ENCODE peak calls at places on chromosomes 16 and 17, in six cellular contexts. U, A, R, P, L and T are unnamed samples.

GRCh38 chr16:72921620-72922019 is 126.3 kb downstream of the ZFHX3 start:
- DNase-seq in U (peak), A (no peak), R (no peak), P (peak), L (no peak), T (peak)

GRCh38 chr17:66126231-66126630 is 65.7 kb downstream of the CEP112 start:
- DNase-seq in U (peak), A (no peak), R (no peak), P (no peak), L (no peak), T (peak)

GRCh38 chr16:85767569-85767968 is 16.7 kb upstream of the C16orf74 start:
- DNase-seq in U (peak), A (no peak), R (no peak), P (no peak), L (no peak), T (peak)

GRCh38 chr17:68794636-68795503 is 160.3 kb downstream of the ABCA8 start:
- DNase-seq in U (peak), A (no peak), R (no peak), P (peak), L (no peak), T (peak)

GRCh38 chr16:29694384-29695195 is 15.6 kb downstream of the QPRT start:
- DNase-seq in U (no peak), A (no peak), R (no peak), P (peak), L (no peak), T (no peak)

GRCh38 chr17:14474591-14474990 is 173.7 kb downstream of the HS3ST3B1 start:
- DNase-seq in U (no peak), A (no peak), R (no peak), P (no peak), L (no peak), T (no peak)

GRCh38 chr17:7380321-7380720 is 568 bp upstream of the TNK1 start:
- DNase-seq in U (peak), A (peak), R (peak), P (peak), L (peak), T (peak)

GRCh38 chr17:31096106-31096436 is 1.3 kb downstream of the NF1 start:
- DNase-seq in U (no peak), A (no peak), R (no peak), P (no peak), L (no peak), T (peak)

GRCh38 chr16:77387810-77388209 is 47.0 kb downstream of the ADAMTS18 start:
- DNase-seq in U (no peak), A (no peak), R (no peak), P (no peak), L (no peak), T (no peak)

GRCh38 chr17:76495663-76496400 is 5.4 kb downstream of the RHBDF2 start:
- DNase-seq in U (no peak), A (no peak), R (no peak), P (no peak), L (no peak), T (no peak)

GRCh38 chr17:688100-688989 is 26.3 kb downstream of the VPS53 start:
- DNase-seq in U (peak), A (no peak), R (no peak), P (no peak), L (no peak), T (peak)

GRCh38 chr17:43750154-43750553 is 8.4 kb downstream of the SOST start:
- DNase-seq in U (no peak), A (no peak), R (no peak), P (no peak), L (no peak), T (no peak)

GRCh38 chr17:63675607-63676539 is 24.1 kb downstream of the LIMD2 start:
- DNase-seq in U (peak), A (peak), R (peak), P (peak), L (peak), T (peak)

GRCh38 chr16:12917653-12918052 is 16.3 kb downstream of the SHISA9 start:
- DNase-seq in U (peak), A (no peak), R (no peak), P (no peak), L (no peak), T (no peak)

GRCh38 chr17:40726919-40727318 is 23.4 kb upstream of the KRT24 start:
- DNase-seq in U (no peak), A (no peak), R (no peak), P (no peak), L (no peak), T (peak)

GRCh38 chr16:49918257-49918656 is 62.3 kb upstream of the ZNF423 start:
- DNase-seq in U (no peak), A (no peak), R (no peak), P (no peak), L (no peak), T (no peak)

GRCh38 chr16:15523092-15523541 is 88.7 kb downstream of the BMERB1 start:
- DNase-seq in U (no peak), A (peak), R (no peak), P (peak), L (no peak), T (no peak)

GRCh38 chr16:4869147-4869790 is 22.0 kb downstream of the UBN1 start:
- DNase-seq in U (no peak), A (peak), R (peak), P (no peak), L (no peak), T (no peak)

GRCh38 chr16:68073902-68074760 is 11.0 kb upstream of the NFATC3 start:
- DNase-seq in U (no peak), A (peak), R (no peak), P (no peak), L (no peak), T (no peak)

GRCh38 chr16:52634101-52634500 is 87.2 kb upstream of the TOX3 start:
- DNase-seq in U (no peak), A (no peak), R (no peak), P (no peak), L (no peak), T (no peak)

GRCh38 chr17:40316571-40317344 is 7.8 kb downstream of the RARA start:
- DNase-seq in U (peak), A (peak), R (peak), P (no peak), L (peak), T (peak)

GRCh38 chr17:76726766-76727718 is at the start of gene METTL23:
- DNase-seq in U (peak), A (peak), R (peak), P (peak), L (peak), T (peak)

GRCh38 chr16:2765462-2766404 is 11.3 kb downstream of the ELOB start:
- DNase-seq in U (no peak), A (no peak), R (no peak), P (no peak), L (no peak), T (no peak)

GRCh38 chr17:28497931-28498330 is 8.2 kb upstream of the FOXN1 start:
- DNase-seq in U (no peak), A (no peak), R (peak), P (no peak), L (no peak), T (no peak)

GRCh38 chr16:85473909-85474640 is 139.0 kb upstream of the GSE1 start:
- DNase-seq in U (peak), A (no peak), R (no peak), P (no peak), L (no peak), T (no peak)

GRCh38 chr16:50600582-50601283 is 52.5 kb downstream of the NKD1 start:
- DNase-seq in U (peak), A (no peak), R (no peak), P (no peak), L (no peak), T (no peak)

GRCh38 chr17:78128616-78129384 is at the start of gene TMC6:
- DNase-seq in U (no peak), A (peak), R (peak), P (no peak), L (peak), T (no peak)
- H3K4me3 ChIP-seq in U (peak), A (peak), R (peak), P (peak), L (peak), T (peak)

GRCh38 chr16:70694088-70694487 is 8.2 kb upstream of the MTSS2 start:
- DNase-seq in U (peak), A (no peak), R (no peak), P (no peak), L (no peak), T (peak)

GRCh38 chr16:70694517-70695218 is 8.8 kb upstream of the MTSS2 start:
- DNase-seq in U (no peak), A (no peak), R (no peak), P (no peak), L (no peak), T (no peak)

GRCh38 chr16:70692130-70692470 is 6.2 kb upstream of the MTSS2 start:
- DNase-seq in U (no peak), A (no peak), R (no peak), P (no peak), L (no peak), T (no peak)

GRCh38 chr16:70692481-70693203 is 6.8 kb upstream of the MTSS2 start:
- DNase-seq in U (no peak), A (no peak), R (no peak), P (peak), L (no peak), T (no peak)

GRCh38 chr16:70693231-70693671 is 7.4 kb upstream of the MTSS2 start:
- DNase-seq in U (peak), A (no peak), R (no peak), P (peak), L (no peak), T (no peak)
- TF ChIP-seq CTCF in U (no peak), A (no peak), R (no peak), P (no peak), L (no peak), T (no peak)

GRCh38 chr17:27379863-27380533 is 76.2 kb upstream of the KSR1 start:
- DNase-seq in U (peak), A (peak), R (peak), P (peak), L (no peak), T (peak)
- H3K4me3 ChIP-seq in U (peak), A (no peak), R (peak), P (peak), L (peak), T (peak)

GRCh38 chr16:26770547-26770946 is 296.2 kb upstream of the C16orf82 start:
- DNase-seq in U (no peak), A (no peak), R (no peak), P (no peak), L (no peak), T (no peak)

GRCh38 chr16:26762596-26762995 is 304.1 kb upstream of the C16orf82 start:
- DNase-seq in U (no peak), A (no peak), R (no peak), P (no peak), L (no peak), T (no peak)

GRCh38 chr16:26765087-26765486 is 301.6 kb upstream of the C16orf82 start:
- DNase-seq in U (no peak), A (no peak), R (no peak), P (no peak), L (no peak), T (no peak)
- TF ChIP-seq CTCF in U (peak), A (no peak), R (peak), P (peak), L (peak), T (no peak)

DNA sequence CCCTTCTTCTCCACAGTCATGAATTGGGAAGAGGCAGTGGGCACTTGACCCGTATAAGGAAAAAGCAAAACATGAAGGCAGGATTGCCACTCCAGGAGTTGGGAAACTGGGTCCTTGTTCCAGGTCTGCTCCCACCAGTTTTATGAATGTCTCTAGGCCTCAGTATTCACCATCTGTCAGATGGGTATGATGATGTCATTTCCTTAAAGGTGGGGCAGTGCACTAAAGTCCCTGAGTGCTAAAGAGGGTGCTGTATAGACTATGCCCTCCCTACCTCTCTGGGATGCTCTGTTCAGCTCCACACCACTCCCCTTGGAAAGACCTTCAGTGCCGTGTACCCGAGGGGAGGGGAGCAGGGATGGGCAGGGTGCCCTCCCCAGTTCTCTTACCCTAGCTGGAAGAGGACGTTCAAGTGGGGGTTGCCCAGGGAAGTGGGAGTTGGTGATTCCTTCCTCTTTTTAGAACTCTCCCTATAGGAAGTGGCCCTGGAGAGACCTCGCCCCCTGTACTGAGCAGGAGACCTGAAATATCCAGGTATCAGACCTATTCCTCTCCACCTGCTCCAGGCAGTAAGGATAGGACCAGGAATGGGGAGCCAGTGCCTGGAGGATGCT is 2.2 kb downstream of the LASP1 start:
- DNase-seq in U (no peak), A (no peak), R (no peak), P (no peak), L (no peak), T (no peak)
- H3K4me3 ChIP-seq in U (peak), A (peak), R (peak), P (peak), L (peak), T (peak)